ENCODE peak calls at places on chromosomes 4 and X, in five cellular contexts. One of them, this sample, is unnamed.

GRCh38 chrX:22534643-22535042 is 261.9 kb downstream of the CBLL2 start:
- DNase-seq in left ventricle myocardium superior: peak
- DNase-seq in KG1: no peak
- DNase-seq in renal cortical epithelial cell: peak
- DNase-seq in non-pigmented ciliary epithelial cell: peak
- DNase-seq in this sample: peak

GRCh38 chrX:73563740-73564073 is 710 bp downstream of the CHIC1 start:
- DNase-seq in non-pigmented ciliary epithelial cell: no peak
- DNase-seq in left ventricle myocardium superior: no peak
- DNase-seq in KG1: no peak
- DNase-seq in renal cortical epithelial cell: no peak
- DNase-seq in this sample: peak

GRCh38 chr4:74111990-74112389 is 13.0 kb upstream of the CXCL2 start:
- DNase-seq in non-pigmented ciliary epithelial cell: peak
- DNase-seq in renal cortical epithelial cell: peak
- DNase-seq in KG1: no peak
- DNase-seq in left ventricle myocardium superior: no peak
- DNase-seq in this sample: peak

GRCh38 chr4:122700178-122700725 is 32.3 kb upstream of the BBS12 start:
- DNase-seq in non-pigmented ciliary epithelial cell: peak
- DNase-seq in KG1: no peak
- DNase-seq in renal cortical epithelial cell: peak
- DNase-seq in left ventricle myocardium superior: peak
- DNase-seq in this sample: peak

GRCh38 chr4:83171640-83172039 is 57.1 kb upstream of the PLAC8 start:
- DNase-seq in KG1: no peak
- DNase-seq in non-pigmented ciliary epithelial cell: no peak
- DNase-seq in renal cortical epithelial cell: no peak
- DNase-seq in left ventricle myocardium superior: no peak
- DNase-seq in this sample: no peak

GRCh38 chrX:8192276-8192675 is 21.2 kb upstream of the VCX2 start:
- DNase-seq in left ventricle myocardium superior: no peak
- DNase-seq in non-pigmented ciliary epithelial cell: no peak
- DNase-seq in renal cortical epithelial cell: peak
- DNase-seq in KG1: no peak
- DNase-seq in this sample: peak

GRCh38 chrX:11724122-11725017 is 33.7 kb upstream of the MSL3 start:
- DNase-seq in KG1: no peak
- DNase-seq in non-pigmented ciliary epithelial cell: no peak
- DNase-seq in renal cortical epithelial cell: peak
- DNase-seq in left ventricle myocardium superior: no peak
- DNase-seq in this sample: peak

GRCh38 chrX:21725498-21725897 is 32.4 kb downstream of the SMPX start:
- DNase-seq in left ventricle myocardium superior: no peak
- DNase-seq in renal cortical epithelial cell: peak
- DNase-seq in KG1: no peak
- DNase-seq in non-pigmented ciliary epithelial cell: no peak
- DNase-seq in this sample: peak

GRCh38 chr4:81407726-81408125 is 64.0 kb downstream of the RASGEF1B start:
- DNase-seq in left ventricle myocardium superior: no peak
- DNase-seq in renal cortical epithelial cell: no peak
- DNase-seq in KG1: no peak
- DNase-seq in non-pigmented ciliary epithelial cell: no peak
- DNase-seq in this sample: no peak

GRCh38 chr4:38612996-38613395 is 51.0 kb upstream of the KLF3 start:
- DNase-seq in renal cortical epithelial cell: peak
- DNase-seq in non-pigmented ciliary epithelial cell: no peak
- DNase-seq in left ventricle myocardium superior: no peak
- DNase-seq in KG1: no peak
- DNase-seq in this sample: peak

GRCh38 chr4:122364700-122365404 is 14.0 kb upstream of the ADAD1 start:
- DNase-seq in renal cortical epithelial cell: no peak
- DNase-seq in left ventricle myocardium superior: peak
- DNase-seq in non-pigmented ciliary epithelial cell: no peak
- DNase-seq in KG1: no peak
- DNase-seq in this sample: no peak

GRCh38 chrX:9286234-9286633 is 178.6 kb upstream of the TBL1X start:
- DNase-seq in renal cortical epithelial cell: no peak
- DNase-seq in non-pigmented ciliary epithelial cell: no peak
- DNase-seq in left ventricle myocardium superior: no peak
- DNase-seq in KG1: no peak
- DNase-seq in this sample: no peak

GRCh38 chr4:83643036-83643435 is 107.1 kb downstream of the GPAT3 start:
- DNase-seq in non-pigmented ciliary epithelial cell: no peak
- DNase-seq in left ventricle myocardium superior: no peak
- DNase-seq in renal cortical epithelial cell: no peak
- DNase-seq in KG1: no peak
- DNase-seq in this sample: no peak

GRCh38 chr4:613126-613525 is 12.2 kb upstream of the PDE6B start:
- DNase-seq in renal cortical epithelial cell: no peak
- DNase-seq in non-pigmented ciliary epithelial cell: no peak
- DNase-seq in KG1: no peak
- DNase-seq in left ventricle myocardium superior: no peak
- DNase-seq in this sample: no peak

GRCh38 chrX:135000516-135000915 is 9.7 kb downstream of the SMIM10 start:
- DNase-seq in KG1: no peak
- DNase-seq in non-pigmented ciliary epithelial cell: no peak
- DNase-seq in renal cortical epithelial cell: no peak
- DNase-seq in left ventricle myocardium superior: no peak
- DNase-seq in this sample: no peak

GRCh38 chrX:119093991-119094741 is 21.4 kb downstream of the CT47C1 start:
- DNase-seq in renal cortical epithelial cell: no peak
- DNase-seq in KG1: no peak
- DNase-seq in non-pigmented ciliary epithelial cell: no peak
- DNase-seq in left ventricle myocardium superior: no peak
- DNase-seq in this sample: no peak

GRCh38 chrX:50770702-50771101 is 43.3 kb downstream of the SHROOM4 start:
- DNase-seq in non-pigmented ciliary epithelial cell: no peak
- DNase-seq in KG1: no peak
- DNase-seq in renal cortical epithelial cell: peak
- DNase-seq in left ventricle myocardium superior: no peak
- DNase-seq in this sample: peak

GRCh38 chr4:165398570-165398969 is 19.8 kb downstream of the CPE start:
- DNase-seq in KG1: no peak
- DNase-seq in non-pigmented ciliary epithelial cell: peak
- DNase-seq in left ventricle myocardium superior: no peak
- DNase-seq in renal cortical epithelial cell: peak
- DNase-seq in this sample: peak

GRCh38 chr4:34636623-34637022 is 1607.7 kb downstream of the ARAP2 start:
- DNase-seq in non-pigmented ciliary epithelial cell: no peak
- DNase-seq in KG1: no peak
- DNase-seq in renal cortical epithelial cell: no peak
- DNase-seq in left ventricle myocardium superior: no peak
- DNase-seq in this sample: no peak

GRCh38 chrX:120270567-120270966 is 20.0 kb downstream of the ZBTB33 start:
- DNase-seq in non-pigmented ciliary epithelial cell: no peak
- DNase-seq in left ventricle myocardium superior: no peak
- DNase-seq in renal cortical epithelial cell: no peak
- DNase-seq in KG1: no peak
- DNase-seq in this sample: no peak